ENCODE peak calls at places on chromosomes 2 and 18, in six cellular contexts. U is ovary, M is PC-3, O is K562, B is colonic mucosa, W is lower lobe of right lung. Z is an unnamed sample.
A peak's percentile ranks its signal among the peaks of the same experiment; 100 is the strongest.

GRCh38 chr2:229133155-229133772 is 137.8 kb downstream of the PID1 start:
- DNase-seq in W (no peak), U (no peak), M (peak; percentile 78), B (peak; percentile 53), O (no peak), Z (no peak)

GRCh38 chr2:38648107-38648761 is 17.7 kb upstream of the GALM start:
- DNase-seq in O (no peak), U (no peak), B (no peak), W (no peak), M (peak; percentile 7), Z (no peak)

GRCh38 chr18:61892683-61893303 is at the start of gene RNF152:
- DNase-seq in M (no peak), U (peak; percentile 54), W (no peak), O (no peak), B (peak; percentile 54), Z (peak; percentile 63)

GRCh38 chr18:11880586-11881304 is 27.4 kb downstream of the MPPE1 start:
- DNase-seq in O (peak; percentile 59), W (no peak), U (no peak), M (no peak), B (no peak), Z (no peak)

GRCh38 chr2:166373951-166374350 is 1.8 kb downstream of the SCN9A start:
- DNase-seq in B (no peak), U (no peak), O (peak; percentile 71), W (no peak), M (peak; percentile 97), Z (no peak)

GRCh38 chr2:62471816-62472215 is 34.2 kb downstream of the TMEM17 start:
- DNase-seq in W (no peak), M (no peak), B (no peak), O (no peak), U (peak; percentile 89), Z (no peak)

GRCh38 chr2:46434851-46435273 is 44.5 kb upstream of the TMEM247 start:
- DNase-seq in M (no peak), U (no peak), B (no peak), O (no peak), W (no peak), Z (no peak)

GRCh38 chr2:104599802-104600510 is 254.0 kb upstream of the POU3F3 start:
- DNase-seq in O (no peak), U (no peak), B (no peak), W (no peak), M (no peak), Z (no peak)

GRCh38 chr2:190841707-190842505 is 38.7 kb upstream of the GLS start:
- DNase-seq in O (no peak), B (no peak), M (peak; percentile 33), W (no peak), U (no peak), Z (no peak)

GRCh38 chr2:158777077-158777476 is 18.0 kb upstream of the DAPL1 start:
- DNase-seq in U (no peak), W (no peak), M (no peak), O (no peak), B (no peak), Z (no peak)

GRCh38 chr2:23557455-23557854 is 172.5 kb downstream of the KLHL29 start:
- DNase-seq in O (no peak), W (no peak), M (no peak), U (no peak), B (no peak), Z (no peak)

GRCh38 chr2:236507393-236508085 is 62.1 kb upstream of the ACKR3 start:
- DNase-seq in B (no peak), M (no peak), W (peak; percentile 79), U (peak; percentile 84), O (peak; percentile 14), Z (peak; percentile 90)

DNA sequence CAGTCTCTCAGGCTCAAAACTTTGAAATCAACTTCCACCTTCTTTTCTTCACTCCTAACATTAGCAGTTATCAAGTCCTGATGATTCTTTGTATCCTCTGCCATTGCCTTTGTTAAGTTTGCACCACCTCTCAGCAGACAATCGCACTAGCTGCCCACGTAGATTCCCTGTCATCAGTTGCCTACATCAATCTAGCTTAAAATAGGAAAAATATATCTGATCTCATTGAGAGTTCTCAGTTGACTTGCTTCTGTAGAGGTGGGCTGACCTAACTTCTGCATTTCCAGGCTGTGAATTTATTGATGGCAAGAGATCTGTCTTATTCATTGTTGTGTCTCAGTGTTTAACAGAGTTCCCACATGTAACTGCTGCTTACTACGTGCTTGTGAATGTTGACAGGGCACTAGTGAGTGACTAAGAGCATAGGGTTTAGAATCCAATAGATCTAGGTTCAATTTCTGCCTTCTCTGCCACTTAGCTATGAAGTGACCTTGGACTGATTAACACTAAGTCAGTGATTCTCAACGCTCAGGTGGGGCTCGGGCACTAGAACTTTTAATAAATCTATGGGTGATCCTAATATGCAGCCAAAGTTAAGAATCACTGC is 3.7 kb upstream of the INSIG2 start:
- DNase-seq in O (no peak), U (no peak), B (no peak), W (no peak), M (peak; percentile 11), Z (no peak)
- TF ChIP-seq CTCF in O (no peak), U (no peak), B (no peak), W (no peak), M (no peak), Z (no peak)

DNA sequence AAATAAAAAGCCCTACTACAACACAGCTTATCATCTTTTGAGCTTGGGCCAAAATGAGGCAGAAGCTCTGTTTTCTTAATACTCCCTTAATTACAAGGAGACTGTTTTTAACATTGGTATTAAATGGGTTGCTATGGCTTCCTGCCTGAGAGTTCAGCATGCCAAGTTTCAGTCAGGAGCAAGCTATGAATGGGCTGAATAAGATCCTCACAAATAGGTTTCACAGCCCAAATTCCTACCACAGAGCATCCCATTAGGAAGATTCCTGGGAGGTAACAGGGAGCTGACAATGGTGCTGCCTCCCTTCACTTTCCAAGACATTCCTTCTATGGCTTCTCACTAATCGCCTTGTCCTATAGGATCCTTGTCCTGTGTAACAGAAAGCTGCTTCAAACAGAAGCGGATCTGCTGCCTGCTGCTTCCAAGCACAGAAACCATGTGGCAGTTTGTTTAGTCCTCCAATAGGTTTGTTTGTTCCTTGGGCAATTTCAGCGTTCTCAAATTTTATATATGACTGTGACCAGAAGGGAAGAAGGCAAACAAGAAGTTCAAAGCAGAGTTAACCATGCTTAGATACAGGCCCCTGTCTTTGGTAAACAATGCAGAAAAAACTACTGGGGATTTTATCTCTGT is 70.9 kb downstream of the NCKAP5 start:
- DNase-seq in M (no peak), W (no peak), U (no peak), O (no peak), B (no peak), Z (no peak)
- H3K27ac ChIP-seq in M (no peak overlapping the region), W (no peak overlapping the region), U (no peak overlapping the region), O (no peak overlapping the region), B (no peak overlapping the region), Z (no peak overlapping the region)

GRCh38 chr18:8630546-8630945 is 21.3 kb downstream of the RAB12 start:
- DNase-seq in O (no peak), W (no peak), M (no peak), U (no peak), B (no peak), Z (no peak)

GRCh38 chr18:8631265-8631664 is 22.0 kb downstream of the RAB12 start:
- DNase-seq in M (no peak), U (no peak), W (no peak), O (no peak), B (no peak), Z (no peak)

GRCh38 chr18:8635087-8635486 is 25.9 kb downstream of the RAB12 start:
- DNase-seq in O (no peak), U (no peak), M (no peak), W (no peak), B (no peak), Z (no peak)

GRCh38 chr18:8634508-8634907 is 25.3 kb downstream of the RAB12 start:
- DNase-seq in O (no peak), U (no peak), B (no peak), M (no peak), W (no peak), Z (no peak)

GRCh38 chr18:8632386-8632785 is 23.1 kb downstream of the RAB12 start:
- DNase-seq in W (no peak), U (no peak), B (no peak), M (no peak), O (no peak), Z (no peak)
- H3K36me3 ChIP-seq in W (peaks cover 68% of the 10 kb centered on the region), U (no peaks in the 10 kb centered on the region), B (peaks cover 10% of the 10 kb centered on the region), M (peaks cover 43% of the 10 kb centered on the region), O (peaks cover 78% of the 10 kb centered on the region), Z (peaks cover 58% of the 10 kb centered on the region)

GRCh38 chr2:123566291-123566946 is 458.7 kb upstream of the CNTNAP5 start:
- DNase-seq in W (no peak), B (no peak), O (no peak), U (no peak), M (peak; percentile 61), Z (no peak)
- TF ChIP-seq CTCF in W (no peak), B (no peak), O (no peak), U (no peak), M (no peak), Z (no peak)

GRCh38 chr18:58601468-58602266 is 27.2 kb downstream of the ALPK2 start:
- DNase-seq in M (no peak), B (no peak), O (no peak), W (no peak), U (no peak), Z (no peak)
- H3K27ac ChIP-seq in M (no peak overlapping the region), B (no peak overlapping the region), O (no peak overlapping the region), W (no peak overlapping the region), U (no peak overlapping the region), Z (no peak overlapping the region)

GRCh38 chr2:131125195-131125757 is 20.1 kb downstream of the PLEKHB2 start:
- DNase-seq in W (no peak), M (no peak), O (no peak), B (no peak), U (no peak), Z (no peak)

GRCh38 chr2:131127979-131128378 is 22.8 kb downstream of the PLEKHB2 start:
- DNase-seq in B (no peak), W (no peak), U (no peak), M (no peak), O (no peak), Z (no peak)

GRCh38 chr2:131130298-131130596 is 25.1 kb downstream of the PLEKHB2 start:
- DNase-seq in U (no peak), M (no peak), O (no peak), B (no peak), W (no peak), Z (no peak)

GRCh38 chr2:131126436-131126835 is 21.3 kb downstream of the PLEKHB2 start:
- DNase-seq in M (no peak), O (no peak), B (no peak), U (no peak), W (no peak), Z (no peak)

GRCh38 chr2:131127076-131127475 is 21.9 kb downstream of the PLEKHB2 start:
- DNase-seq in U (no peak), O (no peak), M (no peak), B (no peak), W (no peak), Z (no peak)
- H3K36me3 ChIP-seq in U (no peaks in the 10 kb centered on the region), O (peaks cover 87% of the 10 kb centered on the region), M (peaks cover 69% of the 10 kb centered on the region), B (no peaks in the 10 kb centered on the region), W (peaks cover 81% of the 10 kb centered on the region), Z (peaks cover 74% of the 10 kb centered on the region)